ENCODE peak calls at places on chromosomes 12 and 14, in five cellular contexts. One of them, this sample, is unnamed.

GRCh38 chr12:110543252-110543959 is 39.7 kb downstream of the PPTC7 start:
- DNase-seq in GM10248: no peak
- DNase-seq in HCT116: no peak
- DNase-seq in MCF 10A: peak
- DNase-seq in T-helper 1 cell: no peak
- DNase-seq in this sample: peak

GRCh38 chr14:32202468-32202865 is 602 bp downstream of the RNU6-8 start:
- DNase-seq in GM10248: no peak
- DNase-seq in HCT116: no peak
- DNase-seq in MCF 10A: no peak
- DNase-seq in T-helper 1 cell: peak
- DNase-seq in this sample: peak

GRCh38 chr14:78327426-78328210 is 157.4 kb downstream of the NRXN3 start:
- DNase-seq in GM10248: no peak
- DNase-seq in HCT116: no peak
- DNase-seq in MCF 10A: no peak
- DNase-seq in T-helper 1 cell: no peak
- DNase-seq in this sample: no peak

GRCh38 chr12:66070378-66071120 is 60.0 kb downstream of the LLPH start:
- DNase-seq in GM10248: no peak
- DNase-seq in HCT116: no peak
- DNase-seq in MCF 10A: no peak
- DNase-seq in T-helper 1 cell: no peak
- DNase-seq in this sample: no peak

GRCh38 chr12:26347300-26347699 is 151.9 kb downstream of the SSPN start:
- DNase-seq in GM10248: no peak
- DNase-seq in HCT116: no peak
- DNase-seq in MCF 10A: no peak
- DNase-seq in T-helper 1 cell: no peak
- DNase-seq in this sample: no peak

GRCh38 chr14:99612065-99612736 is 8.2 kb upstream of the CCDC85C start:
- DNase-seq in GM10248: no peak
- DNase-seq in HCT116: no peak
- DNase-seq in MCF 10A: peak
- DNase-seq in T-helper 1 cell: no peak
- DNase-seq in this sample: no peak

GRCh38 chr12:14514946-14515345 is 52.7 kb downstream of the PLBD1 start:
- DNase-seq in GM10248: no peak
- DNase-seq in HCT116: no peak
- DNase-seq in MCF 10A: peak
- DNase-seq in T-helper 1 cell: no peak
- DNase-seq in this sample: no peak

GRCh38 chr14:69038449-69039286 is 59.6 kb upstream of the ACTN1 start:
- DNase-seq in GM10248: no peak
- DNase-seq in HCT116: no peak
- DNase-seq in MCF 10A: no peak
- DNase-seq in T-helper 1 cell: no peak
- DNase-seq in this sample: no peak

GRCh38 chr12:109782322-109782695 is 50.9 kb downstream of the TRPV4 start:
- DNase-seq in GM10248: no peak
- DNase-seq in HCT116: no peak
- DNase-seq in MCF 10A: no peak
- DNase-seq in T-helper 1 cell: no peak
- DNase-seq in this sample: no peak

GRCh38 chr12:21330682-21331253 is 3.9 kb downstream of the SLCO1A2 start:
- DNase-seq in GM10248: no peak
- DNase-seq in HCT116: peak
- DNase-seq in MCF 10A: peak
- DNase-seq in T-helper 1 cell: no peak
- DNase-seq in this sample: peak

GRCh38 chr12:128626808-128627320 is 196.9 kb downstream of the SLC15A4 start:
- DNase-seq in GM10248: no peak
- DNase-seq in HCT116: no peak
- DNase-seq in MCF 10A: no peak
- DNase-seq in T-helper 1 cell: no peak
- DNase-seq in this sample: no peak

GRCh38 chr14:47227051-47227600 is 448.3 kb downstream of the MDGA2 start:
- DNase-seq in GM10248: no peak
- DNase-seq in HCT116: no peak
- DNase-seq in MCF 10A: no peak
- DNase-seq in T-helper 1 cell: no peak
- DNase-seq in this sample: no peak

GRCh38 chr12:126361804-126362203 is 1296.6 kb downstream of the AACS start:
- DNase-seq in GM10248: no peak
- DNase-seq in HCT116: no peak
- DNase-seq in MCF 10A: no peak
- DNase-seq in T-helper 1 cell: no peak
- DNase-seq in this sample: peak

GRCh38 chr14:29629839-29630238 is 297.8 kb downstream of the PRKD1 start:
- DNase-seq in GM10248: no peak
- DNase-seq in HCT116: no peak
- DNase-seq in MCF 10A: no peak
- DNase-seq in T-helper 1 cell: no peak
- DNase-seq in this sample: no peak

GRCh38 chr14:62694075-62694474 is 351.2 kb downstream of the KCNH5 start:
- DNase-seq in GM10248: no peak
- DNase-seq in HCT116: no peak
- DNase-seq in MCF 10A: peak
- DNase-seq in T-helper 1 cell: no peak
- DNase-seq in this sample: no peak

This sample was measured in PC-3.